ENCODE peak calls at places on chromosome X, in nine cellular contexts. One of them, this sample, is unnamed.

GRCh38 chrX:7347465-7347864 is 199.5 kb upstream of the PUDP start:
- DNase-seq in colonic mucosa: no peak
- DNase-seq in body of pancreas: no peak
- DNase-seq in thyroid gland: no peak
- DNase-seq in ovary: no peak
- DNase-seq in dorsolateral prefrontal cortex: no peak
- DNase-seq in breast epithelium: no peak
- DNase-seq in HCT116: no peak
- DNase-seq in prostate gland: no peak
- DNase-seq in this sample: no peak

GRCh38 chrX:123188081-123188480 is 4.0 kb downstream of the GRIA3 start:
- DNase-seq in thyroid gland: no peak
- DNase-seq in breast epithelium: no peak
- DNase-seq in dorsolateral prefrontal cortex: no peak
- DNase-seq in body of pancreas: no peak
- DNase-seq in ovary: no peak
- DNase-seq in prostate gland: no peak
- DNase-seq in colonic mucosa: no peak
- DNase-seq in HCT116: no peak
- DNase-seq in this sample: no peak

GRCh38 chrX:150456941-150457340 is 93.8 kb downstream of the MAMLD1 start:
- DNase-seq in HCT116: no peak
- DNase-seq in ovary: no peak
- DNase-seq in body of pancreas: no peak
- DNase-seq in thyroid gland: no peak
- DNase-seq in dorsolateral prefrontal cortex: no peak
- DNase-seq in colonic mucosa: no peak
- DNase-seq in breast epithelium: no peak
- DNase-seq in prostate gland: no peak
- DNase-seq in this sample: no peak

GRCh38 chrX:323721-324628 is 5.4 kb upstream of the GTPBP6 start:
- DNase-seq in colonic mucosa: no peak
- DNase-seq in thyroid gland: peak
- DNase-seq in ovary: no peak
- DNase-seq in body of pancreas: peak
- DNase-seq in HCT116: peak
- DNase-seq in prostate gland: no peak
- DNase-seq in breast epithelium: no peak
- DNase-seq in dorsolateral prefrontal cortex: peak
- DNase-seq in this sample: no peak

GRCh38 chrX:38654302-38654701 is 93.0 kb downstream of the TSPAN7 start:
- DNase-seq in dorsolateral prefrontal cortex: no peak
- DNase-seq in ovary: no peak
- DNase-seq in HCT116: peak
- DNase-seq in breast epithelium: no peak
- DNase-seq in colonic mucosa: no peak
- DNase-seq in prostate gland: no peak
- DNase-seq in body of pancreas: peak
- DNase-seq in thyroid gland: no peak
- DNase-seq in this sample: peak

GRCh38 chrX:112545051-112545450 is 134.7 kb downstream of the LHFPL1 start:
- DNase-seq in prostate gland: no peak
- DNase-seq in colonic mucosa: no peak
- DNase-seq in dorsolateral prefrontal cortex: no peak
- DNase-seq in breast epithelium: no peak
- DNase-seq in thyroid gland: no peak
- DNase-seq in ovary: no peak
- DNase-seq in HCT116: no peak
- DNase-seq in body of pancreas: no peak
- DNase-seq in this sample: no peak

GRCh38 chrX:138858438-138858837 is 146.9 kb upstream of the FGF13 start:
- DNase-seq in prostate gland: no peak
- DNase-seq in body of pancreas: no peak
- DNase-seq in HCT116: no peak
- DNase-seq in breast epithelium: no peak
- DNase-seq in thyroid gland: no peak
- DNase-seq in colonic mucosa: no peak
- DNase-seq in ovary: no peak
- DNase-seq in dorsolateral prefrontal cortex: no peak
- DNase-seq in this sample: no peak

GRCh38 chrX:74925210-74926088 is at the start of gene NEXMIF:
- DNase-seq in ovary: peak
- DNase-seq in body of pancreas: peak
- DNase-seq in prostate gland: peak
- DNase-seq in thyroid gland: peak
- DNase-seq in HCT116: no peak
- DNase-seq in dorsolateral prefrontal cortex: peak
- DNase-seq in breast epithelium: no peak
- DNase-seq in colonic mucosa: peak
- DNase-seq in this sample: peak

GRCh38 chrX:49308604-49309269 is 5.3 kb downstream of the GAGE10 start:
- DNase-seq in HCT116: no peak
- DNase-seq in breast epithelium: no peak
- DNase-seq in ovary: peak
- DNase-seq in colonic mucosa: no peak
- DNase-seq in body of pancreas: no peak
- DNase-seq in dorsolateral prefrontal cortex: no peak
- DNase-seq in thyroid gland: peak
- DNase-seq in prostate gland: no peak
- DNase-seq in this sample: no peak

GRCh38 chrX:24117288-24117687 is 32.2 kb upstream of the ZFX start:
- DNase-seq in prostate gland: peak
- DNase-seq in dorsolateral prefrontal cortex: no peak
- DNase-seq in body of pancreas: peak
- DNase-seq in ovary: peak
- DNase-seq in breast epithelium: no peak
- DNase-seq in thyroid gland: peak
- DNase-seq in HCT116: no peak
- DNase-seq in colonic mucosa: peak
- DNase-seq in this sample: no peak

GRCh38 chrX:20205927-20206708 is 60.6 kb downstream of the RPS6KA3 start:
- DNase-seq in HCT116: no peak
- DNase-seq in colonic mucosa: no peak
- DNase-seq in prostate gland: no peak
- DNase-seq in breast epithelium: no peak
- DNase-seq in ovary: no peak
- DNase-seq in thyroid gland: no peak
- DNase-seq in body of pancreas: no peak
- DNase-seq in dorsolateral prefrontal cortex: no peak
- DNase-seq in this sample: no peak

GRCh38 chrX:118682258-118683014 is 45.0 kb upstream of the IL13RA1 start:
- DNase-seq in prostate gland: no peak
- DNase-seq in breast epithelium: no peak
- DNase-seq in body of pancreas: no peak
- DNase-seq in thyroid gland: no peak
- DNase-seq in dorsolateral prefrontal cortex: no peak
- DNase-seq in ovary: no peak
- DNase-seq in colonic mucosa: no peak
- DNase-seq in HCT116: no peak
- DNase-seq in this sample: no peak

GRCh38 chrX:3066555-3066954 is 25.3 kb downstream of the ARSF start:
- DNase-seq in breast epithelium: no peak
- DNase-seq in dorsolateral prefrontal cortex: no peak
- DNase-seq in colonic mucosa: no peak
- DNase-seq in HCT116: no peak
- DNase-seq in prostate gland: peak
- DNase-seq in ovary: no peak
- DNase-seq in body of pancreas: peak
- DNase-seq in thyroid gland: no peak
- DNase-seq in this sample: no peak

GRCh38 chrX:141341341-141341740 is 99.0 kb upstream of the SPANXC start:
- DNase-seq in prostate gland: no peak
- DNase-seq in colonic mucosa: no peak
- DNase-seq in ovary: no peak
- DNase-seq in body of pancreas: no peak
- DNase-seq in thyroid gland: no peak
- DNase-seq in HCT116: no peak
- DNase-seq in dorsolateral prefrontal cortex: no peak
- DNase-seq in breast epithelium: no peak
- DNase-seq in this sample: no peak

GRCh38 chrX:77426811-77427210 is 20.4 kb upstream of the FGF16 start:
- DNase-seq in thyroid gland: no peak
- DNase-seq in breast epithelium: no peak
- DNase-seq in prostate gland: no peak
- DNase-seq in colonic mucosa: no peak
- DNase-seq in dorsolateral prefrontal cortex: no peak
- DNase-seq in HCT116: no peak
- DNase-seq in body of pancreas: no peak
- DNase-seq in ovary: no peak
- DNase-seq in this sample: no peak

GRCh38 chrX:9438950-9439494 is 25.8 kb upstream of the TBL1X start:
- DNase-seq in ovary: no peak
- DNase-seq in HCT116: no peak
- DNase-seq in dorsolateral prefrontal cortex: no peak
- DNase-seq in thyroid gland: no peak
- DNase-seq in breast epithelium: no peak
- DNase-seq in body of pancreas: no peak
- DNase-seq in prostate gland: no peak
- DNase-seq in colonic mucosa: no peak
- DNase-seq in this sample: no peak

GRCh38 chrX:11408111-11408405 is 114.8 kb downstream of the AMELX start:
- DNase-seq in body of pancreas: no peak
- DNase-seq in dorsolateral prefrontal cortex: no peak
- DNase-seq in HCT116: no peak
- DNase-seq in breast epithelium: no peak
- DNase-seq in ovary: no peak
- DNase-seq in colonic mucosa: no peak
- DNase-seq in thyroid gland: no peak
- DNase-seq in prostate gland: no peak
- DNase-seq in this sample: no peak

GRCh38 chrX:143934542-143934941 is 50.7 kb downstream of the UBE2NL start:
- DNase-seq in dorsolateral prefrontal cortex: no peak
- DNase-seq in prostate gland: no peak
- DNase-seq in colonic mucosa: no peak
- DNase-seq in HCT116: no peak
- DNase-seq in breast epithelium: no peak
- DNase-seq in thyroid gland: no peak
- DNase-seq in body of pancreas: no peak
- DNase-seq in ovary: no peak
- DNase-seq in this sample: no peak

GRCh38 chrX:39336709-39337294 is 535.5 kb downstream of the MID1IP1 start:
- DNase-seq in breast epithelium: no peak
- DNase-seq in prostate gland: peak
- DNase-seq in ovary: peak
- DNase-seq in thyroid gland: no peak
- DNase-seq in colonic mucosa: no peak
- DNase-seq in body of pancreas: no peak
- DNase-seq in dorsolateral prefrontal cortex: no peak
- DNase-seq in HCT116: no peak
- DNase-seq in this sample: no peak

GRCh38 chrX:154056739-154057367 is 37.2 kb upstream of the IRAK1 start:
- DNase-seq in dorsolateral prefrontal cortex: no peak
- DNase-seq in body of pancreas: peak
- DNase-seq in colonic mucosa: no peak
- DNase-seq in ovary: no peak
- DNase-seq in HCT116: no peak
- DNase-seq in prostate gland: peak
- DNase-seq in thyroid gland: no peak
- DNase-seq in breast epithelium: peak
- DNase-seq in this sample: peak

GRCh38 chrX:123740006-123740405 is 7.2 kb upstream of the THOC2 start:
- DNase-seq in prostate gland: no peak
- DNase-seq in thyroid gland: no peak
- DNase-seq in HCT116: no peak
- DNase-seq in dorsolateral prefrontal cortex: no peak
- DNase-seq in ovary: no peak
- DNase-seq in body of pancreas: no peak
- DNase-seq in breast epithelium: no peak
- DNase-seq in colonic mucosa: no peak
- DNase-seq in this sample: no peak

GRCh38 chrX:2134782-2135181 is 366.0 kb downstream of the DHRSX start:
- DNase-seq in HCT116: no peak
- DNase-seq in thyroid gland: no peak
- DNase-seq in colonic mucosa: no peak
- DNase-seq in dorsolateral prefrontal cortex: no peak
- DNase-seq in ovary: no peak
- DNase-seq in body of pancreas: no peak
- DNase-seq in prostate gland: no peak
- DNase-seq in breast epithelium: no peak
- DNase-seq in this sample: no peak

DNA sequence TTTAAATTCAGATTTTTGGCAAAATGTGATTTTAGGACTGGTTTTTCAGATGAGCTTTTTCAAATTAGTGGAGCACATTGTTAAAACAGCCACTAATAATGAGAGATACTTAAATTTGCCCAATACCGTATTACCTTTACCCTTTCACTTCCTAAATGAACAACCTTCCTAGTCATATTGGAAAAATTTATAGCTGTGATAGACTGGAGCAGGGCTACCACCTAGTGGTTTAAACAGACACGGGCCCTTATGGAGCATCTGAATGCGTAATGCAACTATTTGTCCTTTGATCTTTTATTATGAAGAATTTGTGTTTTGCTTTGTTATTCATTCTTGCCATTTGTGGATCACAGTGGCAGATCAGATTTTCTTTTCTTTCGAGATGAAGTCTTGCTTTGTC is 72.7 kb downstream of the KDM6A start:
- DNase-seq in body of pancreas: no peak
- DNase-seq in colonic mucosa: no peak
- DNase-seq in thyroid gland: no peak
- DNase-seq in breast epithelium: no peak
- DNase-seq in prostate gland: no peak
- DNase-seq in ovary: no peak
- DNase-seq in HCT116: no peak
- DNase-seq in dorsolateral prefrontal cortex: no peak
- DNase-seq in this sample: peak
- TF ChIP-seq CTCF in body of pancreas: no peak
- TF ChIP-seq CTCF in colonic mucosa: peak
- TF ChIP-seq CTCF in thyroid gland: no peak
- TF ChIP-seq CTCF in breast epithelium: no peak
- TF ChIP-seq CTCF in prostate gland: no peak
- TF ChIP-seq CTCF in ovary: no peak
- TF ChIP-seq CTCF in HCT116: no peak
- TF ChIP-seq CTCF in dorsolateral prefrontal cortex: no peak
- TF ChIP-seq CTCF in this sample: no peak

GRCh38 chrX:47097018-47097417 is 18.8 kb downstream of the RGN start:
- DNase-seq in HCT116: no peak
- DNase-seq in breast epithelium: no peak
- DNase-seq in thyroid gland: no peak
- DNase-seq in prostate gland: no peak
- DNase-seq in ovary: no peak
- DNase-seq in body of pancreas: no peak
- DNase-seq in dorsolateral prefrontal cortex: no peak
- DNase-seq in colonic mucosa: no peak
- DNase-seq in this sample: no peak
- H3K27ac ChIP-seq in HCT116: no peak
- H3K27ac ChIP-seq in breast epithelium: no peak
- H3K27ac ChIP-seq in thyroid gland: no peak
- H3K27ac ChIP-seq in prostate gland: no peak
- H3K27ac ChIP-seq in ovary: no peak
- H3K27ac ChIP-seq in body of pancreas: no peak
- H3K27ac ChIP-seq in dorsolateral prefrontal cortex: no peak
- H3K27ac ChIP-seq in colonic mucosa: no peak
- H3K27ac ChIP-seq in this sample: no peak

GRCh38 chrX:106959897-106960296 is 39.7 kb downstream of the CLDN2 start:
- DNase-seq in body of pancreas: peak
- DNase-seq in HCT116: no peak
- DNase-seq in breast epithelium: no peak
- DNase-seq in dorsolateral prefrontal cortex: no peak
- DNase-seq in colonic mucosa: no peak
- DNase-seq in prostate gland: peak
- DNase-seq in ovary: no peak
- DNase-seq in thyroid gland: no peak
- DNase-seq in this sample: no peak
- TF ChIP-seq CTCF in body of pancreas: no peak
- TF ChIP-seq CTCF in HCT116: peak
- TF ChIP-seq CTCF in breast epithelium: no peak
- TF ChIP-seq CTCF in dorsolateral prefrontal cortex: peak
- TF ChIP-seq CTCF in colonic mucosa: peak
- TF ChIP-seq CTCF in prostate gland: no peak
- TF ChIP-seq CTCF in ovary: no peak
- TF ChIP-seq CTCF in thyroid gland: no peak
- TF ChIP-seq CTCF in this sample: no peak

GRCh38 chrX:98141466-98141865 is 1257.8 kb downstream of the RPA4 start:
- DNase-seq in body of pancreas: no peak
- DNase-seq in prostate gland: no peak
- DNase-seq in thyroid gland: no peak
- DNase-seq in dorsolateral prefrontal cortex: no peak
- DNase-seq in HCT116: no peak
- DNase-seq in breast epithelium: no peak
- DNase-seq in colonic mucosa: no peak
- DNase-seq in ovary: no peak
- DNase-seq in this sample: no peak
- H3K27ac ChIP-seq in body of pancreas: no peak
- H3K27ac ChIP-seq in prostate gland: no peak
- H3K27ac ChIP-seq in thyroid gland: no peak
- H3K27ac ChIP-seq in dorsolateral prefrontal cortex: no peak
- H3K27ac ChIP-seq in HCT116: no peak
- H3K27ac ChIP-seq in breast epithelium: no peak
- H3K27ac ChIP-seq in colonic mucosa: no peak
- H3K27ac ChIP-seq in ovary: no peak
- H3K27ac ChIP-seq in this sample: no peak

This sample was measured in HL-60.